ENCODE peak calls at places on chromosomes 6 and 20, in five cellular contexts. One of them, this sample, is unnamed.
A peak's percentile ranks its signal among the peaks of the same experiment; 100 is the strongest.

GRCh38 chr20:37714973-37715657 is 21.3 kb downstream of the CTNNBL1 start:
- DNase-seq in GM23248: peak; percentile 53
- DNase-seq in HCT116: no peak
- DNase-seq in hepatocyte: no peak
- DNase-seq in PC-3: no peak
- DNase-seq in this sample: no peak

GRCh38 chr6:100504786-100505737 is 40.3 kb upstream of the SIM1 start:
- DNase-seq in GM23248: peak; percentile 88
- DNase-seq in hepatocyte: peak; percentile 11
- DNase-seq in PC-3: peak; percentile 83
- DNase-seq in HCT116: peak; percentile 31
- DNase-seq in this sample: no peak

GRCh38 chr6:6005467-6006427 is 978 bp downstream of the NRN1 start:
- DNase-seq in hepatocyte: no peak
- DNase-seq in HCT116: no peak
- DNase-seq in PC-3: no peak
- DNase-seq in GM23248: peak; percentile 59
- DNase-seq in this sample: peak; percentile 45

GRCh38 chr20:19560876-19561480 is 197.1 kb upstream of the RIN2 start:
- DNase-seq in HCT116: no peak
- DNase-seq in GM23248: no peak
- DNase-seq in PC-3: no peak
- DNase-seq in hepatocyte: no peak
- DNase-seq in this sample: no peak

GRCh38 chr6:123562264-123562663 is 74.5 kb downstream of the TRDN start:
- DNase-seq in GM23248: no peak
- DNase-seq in HCT116: no peak
- DNase-seq in hepatocyte: no peak
- DNase-seq in PC-3: no peak
- DNase-seq in this sample: no peak

GRCh38 chr20:33689973-33690372 is 3.8 kb upstream of the E2F1 start:
- DNase-seq in hepatocyte: peak; percentile 66
- DNase-seq in GM23248: peak; percentile 44
- DNase-seq in HCT116: no peak
- DNase-seq in PC-3: peak; percentile 18
- DNase-seq in this sample: no peak

GRCh38 chr6:40477246-40478126 is 109.7 kb downstream of the LRFN2 start:
- DNase-seq in GM23248: no peak
- DNase-seq in hepatocyte: peak; percentile 48
- DNase-seq in PC-3: no peak
- DNase-seq in HCT116: no peak
- DNase-seq in this sample: peak; percentile 52

GRCh38 chr6:168163096-168163731 is 84.2 kb upstream of the FRMD1 start:
- DNase-seq in GM23248: no peak
- DNase-seq in PC-3: no peak
- DNase-seq in hepatocyte: peak; percentile 54
- DNase-seq in HCT116: no peak
- DNase-seq in this sample: peak; percentile 34

GRCh38 chr20:37120497-37120896 is 24.7 kb upstream of the RBL1 start:
- DNase-seq in hepatocyte: no peak
- DNase-seq in PC-3: no peak
- DNase-seq in GM23248: no peak
- DNase-seq in HCT116: no peak
- DNase-seq in this sample: no peak

GRCh38 chr6:118509009-118509617 is 39.0 kb upstream of the PLN start:
- DNase-seq in HCT116: peak; percentile 35
- DNase-seq in GM23248: peak; percentile 58
- DNase-seq in PC-3: peak; percentile 54
- DNase-seq in hepatocyte: peak; percentile 21
- DNase-seq in this sample: peak; percentile 25

GRCh38 chr6:26158581-26159416 is 71.6 kb downstream of the HFE start:
- DNase-seq in HCT116: no peak
- DNase-seq in PC-3: peak; percentile 64
- DNase-seq in GM23248: peak; percentile 79
- DNase-seq in hepatocyte: peak; percentile 66
- DNase-seq in this sample: no peak

GRCh38 chr6:157020398-157021266 is 243.5 kb downstream of the ARID1B start:
- DNase-seq in PC-3: peak; percentile 38
- DNase-seq in GM23248: peak; percentile 83
- DNase-seq in HCT116: peak; percentile 22
- DNase-seq in hepatocyte: peak; percentile 68
- DNase-seq in this sample: peak; percentile 84

GRCh38 chr6:104896914-104897313 is 37.2 kb upstream of the HACE1 start:
- DNase-seq in hepatocyte: no peak
- DNase-seq in GM23248: peak; percentile 21
- DNase-seq in HCT116: no peak
- DNase-seq in PC-3: peak; percentile 19
- DNase-seq in this sample: no peak

GRCh38 chr20:63359937-63360849 is 956 bp downstream of the CHRNA4 start:
- DNase-seq in hepatocyte: no peak
- DNase-seq in PC-3: no peak
- DNase-seq in HCT116: no peak
- DNase-seq in GM23248: no peak
- DNase-seq in this sample: peak; percentile 38

GRCh38 chr6:127566671-127567070 is 10.3 kb upstream of the C6orf58 start:
- DNase-seq in hepatocyte: no peak
- DNase-seq in PC-3: no peak
- DNase-seq in HCT116: no peak
- DNase-seq in GM23248: no peak
- DNase-seq in this sample: no peak

GRCh38 chr6:99814230-99814928 is 179.6 kb downstream of the MCHR2 start:
- DNase-seq in PC-3: no peak
- DNase-seq in HCT116: no peak
- DNase-seq in GM23248: no peak
- DNase-seq in hepatocyte: no peak
- DNase-seq in this sample: no peak

GRCh38 chr6:89794324-89794723 is 25.3 kb downstream of the MDN1 start:
- DNase-seq in PC-3: no peak
- DNase-seq in hepatocyte: no peak
- DNase-seq in HCT116: no peak
- DNase-seq in GM23248: no peak
- DNase-seq in this sample: no peak

GRCh38 chr20:13231031-13231752 is 10.1 kb downstream of the ISM1 start:
- DNase-seq in PC-3: peak; percentile 57
- DNase-seq in HCT116: no peak
- DNase-seq in GM23248: peak; percentile 88
- DNase-seq in hepatocyte: no peak
- DNase-seq in this sample: no peak

GRCh38 chr6:105051941-105052471 is 95.1 kb downstream of the LIN28B start:
- DNase-seq in GM23248: peak; percentile 63
- DNase-seq in hepatocyte: no peak
- DNase-seq in PC-3: no peak
- DNase-seq in HCT116: no peak
- DNase-seq in this sample: no peak

GRCh38 chr20:41524980-41525613 is 93.1 kb downstream of the CHD6 start:
- DNase-seq in hepatocyte: peak; percentile 20
- DNase-seq in HCT116: no peak
- DNase-seq in PC-3: no peak
- DNase-seq in GM23248: peak; percentile 75
- DNase-seq in this sample: peak; percentile 29

GRCh38 chr6:158536891-158537798 is 22.7 kb upstream of the TMEM181 start:
- DNase-seq in PC-3: peak; percentile 33
- DNase-seq in hepatocyte: peak; percentile 70
- DNase-seq in GM23248: peak; percentile 32
- DNase-seq in HCT116: peak; percentile 13
- DNase-seq in this sample: peak; percentile 86

GRCh38 chr6:51182884-51183283 is 364.2 kb downstream of the TFAP2B start:
- DNase-seq in HCT116: no peak
- DNase-seq in GM23248: no peak
- DNase-seq in hepatocyte: no peak
- DNase-seq in PC-3: no peak
- DNase-seq in this sample: no peak

GRCh38 chr6:19979059-19979458 is 141.9 kb downstream of the ID4 start:
- DNase-seq in PC-3: no peak
- DNase-seq in HCT116: no peak
- DNase-seq in GM23248: peak; percentile 36
- DNase-seq in hepatocyte: no peak
- DNase-seq in this sample: no peak

GRCh38 chr6:15520616-15521203 is 142.1 kb downstream of the DTNBP1 start:
- DNase-seq in GM23248: no peak
- DNase-seq in PC-3: no peak
- DNase-seq in hepatocyte: no peak
- DNase-seq in HCT116: no peak
- DNase-seq in this sample: no peak

GRCh38 chr20:42697962-42698361 is 491.7 kb downstream of the PTPRT start:
- DNase-seq in hepatocyte: no peak
- DNase-seq in PC-3: no peak
- DNase-seq in HCT116: no peak
- DNase-seq in GM23248: no peak
- DNase-seq in this sample: no peak

GRCh38 chr6:134438825-134439224 is 120.9 kb upstream of the SGK1 start:
- DNase-seq in HCT116: no peak
- DNase-seq in hepatocyte: no peak
- DNase-seq in GM23248: no peak
- DNase-seq in PC-3: no peak
- DNase-seq in this sample: peak; percentile 15

GRCh38 chr20:57341657-57342056 is 9.4 kb upstream of the RAE1 start:
- DNase-seq in hepatocyte: no peak
- DNase-seq in HCT116: no peak
- DNase-seq in GM23248: no peak
- DNase-seq in PC-3: no peak
- DNase-seq in this sample: no peak
- TF ChIP-seq EZH2 in hepatocyte: no peak
- TF ChIP-seq EZH2 in HCT116: no peak
- TF ChIP-seq EZH2 in GM23248: no peak
- TF ChIP-seq EZH2 in PC-3: no peak
- TF ChIP-seq EZH2 in this sample: no peak

GRCh38 chr6:54493138-54493537 is 184.9 kb downstream of the TINAG start:
- DNase-seq in PC-3: peak; percentile 92
- DNase-seq in GM23248: peak; percentile 85
- DNase-seq in HCT116: peak; percentile 29
- DNase-seq in hepatocyte: no peak
- DNase-seq in this sample: no peak
- TF ChIP-seq EZH2phosphoT487 in PC-3: no peak
- TF ChIP-seq EZH2phosphoT487 in GM23248: no peak
- TF ChIP-seq EZH2phosphoT487 in HCT116: no peak
- TF ChIP-seq EZH2phosphoT487 in hepatocyte: no peak
- TF ChIP-seq EZH2phosphoT487 in this sample: no peak

GRCh38 chr6:33718713-33719112 is 7.2 kb upstream of the UQCC2 start:
- DNase-seq in PC-3: no peak
- DNase-seq in GM23248: no peak
- DNase-seq in HCT116: no peak
- DNase-seq in hepatocyte: no peak
- DNase-seq in this sample: no peak

GRCh38 chr6:33716890-33717632 is 5.6 kb upstream of the UQCC2 start:
- DNase-seq in PC-3: peak; percentile 19
- DNase-seq in HCT116: peak; percentile 12
- DNase-seq in GM23248: no peak
- DNase-seq in hepatocyte: no peak
- DNase-seq in this sample: no peak

GRCh38 chr6:33717857-33718552 is 6.5 kb upstream of the UQCC2 start:
- DNase-seq in GM23248: peak; percentile 22
- DNase-seq in HCT116: no peak
- DNase-seq in hepatocyte: peak; percentile 61
- DNase-seq in PC-3: no peak
- DNase-seq in this sample: no peak

GRCh38 chr6:33714385-33715040 is 3.0 kb upstream of the UQCC2 start:
- DNase-seq in GM23248: no peak
- DNase-seq in hepatocyte: no peak
- DNase-seq in HCT116: no peak
- DNase-seq in PC-3: no peak
- DNase-seq in this sample: no peak

DNA sequence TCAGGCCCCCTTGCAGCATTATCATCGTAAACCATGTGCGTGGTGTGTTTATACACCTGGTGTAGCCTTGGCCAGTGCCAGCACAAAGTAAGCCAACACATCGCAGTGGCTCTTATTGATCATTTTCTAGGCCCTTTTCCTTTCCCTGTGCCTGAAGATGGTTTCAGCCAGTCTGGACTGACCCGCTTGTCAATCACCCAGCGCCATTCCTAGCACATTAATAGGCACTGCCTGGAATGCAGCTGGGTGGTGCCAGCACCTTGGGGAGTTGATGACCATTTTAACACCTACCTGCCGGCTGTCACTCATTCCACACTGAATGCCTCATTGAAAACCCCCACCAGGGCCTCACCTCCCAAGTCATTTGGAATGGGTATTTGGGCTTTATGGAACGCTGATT is 4.9 kb upstream of the UQCC2 start:
- DNase-seq in GM23248: no peak
- DNase-seq in hepatocyte: no peak
- DNase-seq in HCT116: peak; percentile 60
- DNase-seq in PC-3: no peak
- DNase-seq in this sample: no peak
- H3K4me1 ChIP-seq in GM23248: no peaks in the 10 kb centered on the region
- H3K4me1 ChIP-seq in hepatocyte: peaks cover 20% of the 10 kb centered on the region
- H3K4me1 ChIP-seq in HCT116: peaks cover 21% of the 10 kb centered on the region
- H3K4me1 ChIP-seq in PC-3: peaks cover 27% of the 10 kb centered on the region
- H3K4me1 ChIP-seq in this sample: no peaks in the 10 kb centered on the region

DNA sequence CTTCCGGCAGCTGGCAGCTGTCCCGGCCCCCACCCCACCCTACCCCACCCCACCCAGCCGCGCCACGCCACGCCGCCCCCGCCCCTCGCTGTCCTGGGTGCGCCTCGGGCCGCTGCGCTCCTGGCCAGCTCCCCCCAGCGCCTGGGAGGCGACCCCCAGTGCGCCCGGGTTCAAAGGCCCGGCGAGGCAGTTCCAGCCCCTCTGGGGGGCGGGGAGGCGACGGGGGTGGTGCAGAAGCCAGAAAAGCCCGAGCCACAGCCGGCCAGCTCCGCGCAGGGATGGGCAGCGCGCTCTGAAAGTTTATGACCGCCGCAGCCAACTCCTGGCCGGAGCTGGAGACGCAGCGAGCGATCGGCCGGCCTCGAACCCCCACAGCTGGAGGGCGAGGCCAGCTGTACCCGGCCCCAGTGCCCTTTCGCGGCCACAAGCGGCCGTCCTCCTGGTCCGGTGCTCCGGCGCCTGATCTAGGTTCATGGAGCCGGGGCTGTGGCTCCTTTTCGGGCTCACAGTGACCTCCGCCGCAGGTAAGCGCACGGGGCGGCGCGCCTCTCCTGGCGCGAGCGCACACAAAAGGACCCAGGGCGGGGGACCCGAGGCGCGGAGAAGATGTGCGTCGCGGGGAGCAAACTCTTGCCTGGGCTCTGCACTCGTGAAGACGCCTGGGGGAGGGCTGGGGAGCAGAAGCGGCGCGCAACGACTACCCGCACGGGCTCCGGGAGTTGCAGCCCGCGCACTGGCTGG is at the start of gene EDN3:
- DNase-seq in PC-3: no peak
- DNase-seq in HCT116: no peak
- DNase-seq in hepatocyte: peak; percentile 29
- DNase-seq in GM23248: peak; percentile 3
- DNase-seq in this sample: peak; percentile 54
- TF ChIP-seq EZH2 in PC-3: peak; percentile 40
- TF ChIP-seq EZH2 in HCT116: no peak
- TF ChIP-seq EZH2 in hepatocyte: no peak
- TF ChIP-seq EZH2 in GM23248: no peak
- TF ChIP-seq EZH2 in this sample: peak; percentile 93